ENCODE peak calls at places on chromosomes 6 and 20, in seven cellular contexts. E, V, S, C, H, J and D are unnamed samples.

GRCh38 chr20:58075980-58076749 is 152.3 kb downstream of the ANKRD60 start:
- DNase-seq in H (no peak), C (peak; percentile 31), V (no peak), E (no peak), S (no peak), J (no peak), D (peak; percentile 18)

GRCh38 chr20:3839328-3839727 is 7.3 kb upstream of the MAVS start:
- DNase-seq in E (no peak), S (no peak), C (peak; percentile 69), J (no peak), V (no peak), H (peak; percentile 82), D (no peak)

GRCh38 chr6:47195251-47195650 is 114.5 kb downstream of the TNFRSF21 start:
- DNase-seq in V (no peak), S (peak; percentile 28), C (peak; percentile 81), E (no peak), H (no peak), J (peak; percentile 66), D (no peak)

GRCh38 chr6:27940766-27941165 is 16.3 kb upstream of the OR2B6 start:
- DNase-seq in J (no peak), C (no peak), V (no peak), H (no peak), E (no peak), S (no peak), D (no peak)

GRCh38 chr6:161292145-161292544 is 18.3 kb upstream of the AGPAT4 start:
- DNase-seq in J (no peak), C (no peak), V (no peak), S (no peak), E (no peak), H (no peak), D (no peak)

GRCh38 chr20:48180039-48180438 is 394.8 kb upstream of the SULF2 start:
- DNase-seq in C (peak; percentile 24), J (no peak), V (no peak), S (no peak), H (no peak), E (no peak), D (no peak)

GRCh38 chr6:63634630-63635029 is 972 bp upstream of the PHF3 start:
- DNase-seq in C (no peak), V (peak; percentile 7), E (no peak), H (peak; percentile 2), J (no peak), S (no peak), D (no peak)

GRCh38 chr6:28947831-28948270 is 24.1 kb upstream of the TRIM27 start:
- DNase-seq in J (no peak), V (no peak), C (peak; percentile 23), S (peak; percentile 52), E (no peak), H (no peak), D (no peak)

GRCh38 chr6:122749451-122750050 is 30.0 kb upstream of the FABP7 start:
- DNase-seq in V (no peak), S (no peak), C (no peak), J (no peak), H (no peak), E (no peak), D (no peak)

GRCh38 chr6:148599967-148600426 is 146.8 kb upstream of the UST start:
- DNase-seq in C (no peak), J (no peak), V (no peak), H (no peak), E (no peak), S (no peak), D (no peak)

GRCh38 chr6:2765896-2766766 is 938 bp downstream of the WRNIP1 start:
- DNase-seq in E (peak; percentile 58), J (no peak), S (peak; percentile 56), C (peak; percentile 46), V (no peak), H (peak; percentile 27), D (peak; percentile 92)

GRCh38 chr6:169035381-169036280 is 218.0 kb downstream of the THBS2 start:
- DNase-seq in S (no peak), E (no peak), H (no peak), J (peak; percentile 31), C (peak; percentile 60), V (no peak), D (no peak)

GRCh38 chr20:10553326-10553984 is 118.3 kb downstream of the SLX4IP start:
- DNase-seq in C (peak; percentile 90), J (no peak), V (no peak), S (peak; percentile 74), H (peak; percentile 75), E (peak; percentile 63), D (no peak)

GRCh38 chr6:143150291-143150690 is 89.6 kb downstream of the AIG1 start:
- DNase-seq in C (no peak), V (no peak), J (no peak), S (no peak), H (peak; percentile 43), E (no peak), D (no peak)

DNA sequence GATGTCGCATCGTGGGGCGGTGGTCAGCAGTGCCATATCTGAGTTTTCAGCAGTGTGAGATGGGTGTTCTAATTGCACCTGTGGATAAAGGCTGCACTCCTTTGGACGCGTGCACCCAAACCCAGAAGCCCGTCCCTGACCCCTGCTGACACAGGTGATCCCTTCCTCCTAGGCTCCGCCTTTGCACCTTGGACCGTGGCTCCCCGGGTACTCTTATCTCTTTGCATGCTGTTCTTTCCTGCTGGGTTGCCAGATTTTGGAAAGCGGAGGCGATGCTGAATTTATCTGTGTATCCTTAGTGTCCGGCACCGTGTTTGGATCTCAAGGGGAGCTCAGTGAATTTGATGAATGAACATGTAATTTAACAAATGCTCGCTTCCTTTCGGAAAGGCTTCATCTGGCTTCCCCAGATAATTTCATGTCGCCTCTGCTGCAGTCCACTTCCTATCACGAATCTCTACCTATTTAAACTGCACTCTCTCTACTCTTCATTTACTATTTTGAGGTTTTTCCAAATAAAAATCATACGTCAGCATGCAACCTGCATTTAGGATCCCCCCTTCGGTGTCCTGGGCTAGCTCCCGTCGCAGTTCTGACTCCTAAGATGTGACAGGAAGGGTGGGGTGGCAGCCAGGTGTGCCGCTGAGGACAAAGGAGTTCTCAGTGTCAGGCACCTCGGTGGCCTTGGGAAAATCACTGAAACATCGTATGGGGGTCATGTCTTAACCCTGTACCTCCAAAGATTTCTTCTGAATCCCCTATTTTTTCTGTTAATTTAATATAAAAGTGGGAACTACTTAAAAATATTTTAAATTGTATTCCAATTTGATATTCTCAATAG is 753 bp upstream of the PERP start:
- DNase-seq in H (no peak), J (no peak), E (no peak), V (no peak), C (no peak), S (peak; percentile 86), D (no peak)
- H3K4me3 ChIP-seq in H (peak overlapping the region; percentile 42), J (peak overlapping the region; percentile 66), E (peak overlapping the region; percentile 80), V (peak overlapping the region; percentile 60), C (peak overlapping the region; percentile 63), S (peak overlapping the region; percentile 53), D (peak overlapping the region; percentile 69)

DNA sequence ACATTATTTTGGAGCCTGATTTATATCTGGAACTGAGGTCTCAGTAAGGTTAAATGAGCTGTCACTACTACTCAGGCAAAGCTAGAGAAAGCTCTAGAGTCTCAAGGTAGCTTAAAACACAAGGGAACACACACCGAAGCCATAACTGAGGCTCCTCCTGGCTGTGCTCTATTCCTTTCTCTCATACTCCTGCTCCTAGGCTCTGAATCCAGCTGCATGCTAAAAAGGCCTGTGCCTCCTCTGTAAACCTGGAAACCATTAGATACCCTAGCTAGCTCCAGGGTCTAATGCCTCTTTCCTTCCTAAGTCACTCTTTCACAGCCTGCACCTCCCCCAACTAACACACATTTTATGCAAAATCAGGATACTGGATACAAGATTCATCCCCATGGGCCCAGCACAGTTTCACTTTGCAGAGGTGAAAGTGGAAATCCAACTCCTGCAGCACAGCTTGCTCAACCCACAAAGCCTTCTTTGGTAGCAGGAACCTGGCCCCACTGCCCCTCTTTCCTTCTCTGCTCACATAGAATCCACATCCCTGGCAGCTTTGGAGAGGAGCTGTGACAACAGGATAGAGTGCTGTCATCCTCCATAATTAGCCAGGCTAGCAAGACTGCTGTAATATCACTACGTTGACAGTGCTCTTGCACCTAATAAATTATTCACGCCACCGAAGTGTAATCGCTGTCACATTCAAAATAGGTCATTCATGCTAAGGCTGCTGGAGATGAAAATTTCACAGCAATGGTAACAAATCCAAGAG is 16.9 kb downstream of the RIPOR2 start:
- DNase-seq in J (no peak), V (no peak), E (no peak), C (no peak), S (no peak), H (no peak), D (no peak)
- H3K4me3 ChIP-seq in J (no peak overlapping the region), V (peak overlapping the region; percentile 29), E (peak overlapping the region; percentile 9), C (no peak overlapping the region), S (no peak overlapping the region), H (no peak overlapping the region), D (no peak overlapping the region)

GRCh38 chr6:106512958-106513480 is 116.3 kb downstream of the RTN4IP1 start:
- DNase-seq in S (no peak), J (no peak), H (no peak), E (no peak), V (no peak), C (no peak), D (no peak)
- H3K4me3 ChIP-seq in S (peak overlapping the region; percentile 85), J (peak overlapping the region; percentile 77), H (peak overlapping the region; percentile 58), E (peak overlapping the region; percentile 77), V (peak overlapping the region; percentile 85), C (peak overlapping the region; percentile 67), D (peak overlapping the region; percentile 38)

DNA sequence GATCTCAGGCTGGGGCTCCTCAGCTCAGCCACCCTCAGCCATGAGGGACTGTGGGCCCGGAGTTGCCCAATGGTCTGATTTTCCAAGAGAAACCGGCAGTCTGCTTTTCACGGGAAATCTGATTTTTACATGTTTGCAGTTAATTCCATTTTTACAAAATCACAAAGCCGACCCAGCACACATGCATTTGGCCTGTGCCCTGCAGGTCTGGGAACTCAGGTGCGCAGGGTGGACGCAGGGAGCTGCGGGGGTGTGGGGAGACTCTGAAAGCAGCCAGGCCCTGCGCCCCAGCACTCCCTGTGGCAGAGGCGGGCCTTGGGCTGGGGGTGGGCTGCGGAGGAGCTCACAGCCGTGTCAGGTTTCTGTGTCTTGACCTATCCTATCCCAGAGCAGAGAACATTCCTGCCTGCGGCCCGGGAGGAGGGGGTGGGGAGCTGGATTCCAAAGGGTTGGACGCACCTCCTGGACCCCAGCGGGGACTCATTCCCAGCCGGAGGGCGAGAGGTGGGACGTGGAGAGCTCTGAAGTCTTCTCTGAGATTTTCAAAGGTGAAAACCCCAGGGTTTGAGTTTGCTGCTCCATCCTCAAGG is 60.6 kb downstream of the ADNP start:
- DNase-seq in V (no peak), E (no peak), C (no peak), J (peak; percentile 18), S (no peak), H (no peak), D (no peak)
- H3K4me3 ChIP-seq in V (no peak overlapping the region), E (no peak overlapping the region), C (no peak overlapping the region), J (peak overlapping the region; percentile 15), S (no peak overlapping the region), H (no peak overlapping the region), D (no peak overlapping the region)